ENCODE peak calls at places on chromosomes 4 and X, in five cellular contexts. D is dermis blood vessel endothelial cell; K is activated CD4-positive, alpha-beta T cell treated with anti-CD3 and anti-CD28 coated beads, Interleukin-2, amount 50 U/mL, for 4 hours; C is T-cell; I is OCI-LY7. G is an unnamed sample.

GRCh38 chrX:50707376-50707775 is 106.6 kb downstream of the SHROOM4 start:
- DNase-seq in D (peak; percentile 50), K (no peak), C (no peak), I (no peak), G (no peak)

GRCh38 chr4:101200561-101200960 is 146.8 kb downstream of the PPP3CA start:
- DNase-seq in D (peak; percentile 94), K (no peak), C (no peak), I (no peak), G (no peak)

GRCh38 chrX:70979136-70979762 is 48.4 kb upstream of the SLC7A3 start:
- DNase-seq in D (peak; percentile 31), K (no peak), C (no peak), I (no peak), G (no peak)

GRCh38 chrX:22360129-22360528 is 87.4 kb downstream of the CBLL2 start:
- DNase-seq in D (no peak), K (no peak), C (no peak), I (no peak), G (no peak)

GRCh38 chr4:98778206-98778605 is 119.8 kb upstream of the TSPAN5 start:
- DNase-seq in D (peak; percentile 49), K (no peak), C (no peak), I (no peak), G (no peak)

GRCh38 chrX:14916017-14916674 is 42.9 kb downstream of the MOSPD2 start:
- DNase-seq in D (peak; percentile 32), K (no peak), C (no peak), I (no peak), G (no peak)

GRCh38 chr4:165905405-165906027 is 32.5 kb downstream of the TLL1 start:
- DNase-seq in D (peak; percentile 68), K (no peak), C (no peak), I (no peak), G (no peak)

GRCh38 chr4:142365386-142365785 is 480.7 kb downstream of the INPP4B start:
- DNase-seq in D (no peak), K (no peak), C (no peak), I (no peak), G (no peak)

GRCh38 chr4:102168580-102168979 is 176.7 kb downstream of the SLC39A8 start:
- DNase-seq in D (no peak), K (no peak), C (no peak), I (no peak), G (no peak)

GRCh38 chr4:130559268-130559667 is 1463.3 kb downstream of the C4orf33 start:
- DNase-seq in D (no peak), K (no peak), C (no peak), I (no peak), G (no peak)

GRCh38 chr4:143411527-143412480 is 75.1 kb downstream of the GAB1 start:
- DNase-seq in D (peak; percentile 89), K (no peak), C (no peak), I (peak; percentile 39), G (no peak)

GRCh38 chrX:24782011-24782410 is 88.3 kb downstream of the POLA1 start:
- DNase-seq in D (no peak), K (no peak), C (no peak), I (no peak), G (no peak)

GRCh38 chr4:5409980-5410618 is 298.3 kb downstream of the EVC2 start:
- DNase-seq in D (peak; percentile 6), K (no peak), C (no peak), I (no peak), G (no peak)

GRCh38 chr4:39308576-39308975 is 57.6 kb downstream of the RFC1 start:
- DNase-seq in D (peak; percentile 86), K (no peak), C (no peak), I (no peak), G (no peak)

GRCh38 chrX:3522016-3522690 is 175.7 kb upstream of the MXRA5 start:
- DNase-seq in D (no peak), K (no peak), C (no peak), I (no peak), G (no peak)

GRCh38 chr4:182163180-182163579 is 80.0 kb upstream of the TENM3 start:
- DNase-seq in D (no peak), K (no peak), C (no peak), I (no peak), G (no peak)

G was measured in mesenteric fat pad.